ENCODE peak calls at places on chromosomes 13 and 19, in ten cellular contexts. One of them, this sample, is unnamed.
A peak's percentile ranks its signal among the peaks of the same experiment; 100 is the strongest.

GRCh38 chr13:53405616-53406015 is 377.0 kb downstream of the OLFM4 start:
- DNase-seq in mucosa of descending colon: no peak
- DNase-seq in thoracic aorta: no peak
- DNase-seq in A549: peak; percentile 0
- DNase-seq in body of pancreas: no peak
- DNase-seq in fibroblast of lung: no peak
- DNase-seq in pancreas: no peak
- DNase-seq in GM12865: no peak
- DNase-seq in heart right ventricle: no peak
- DNase-seq in CD8-positive, alpha-beta T cell: no peak
- DNase-seq in this sample: no peak

GRCh38 chr13:46179576-46180368 is 2.2 kb downstream of the LCP1 start:
- DNase-seq in heart right ventricle: peak; percentile 50
- DNase-seq in pancreas: no peak
- DNase-seq in mucosa of descending colon: peak; percentile 81
- DNase-seq in thoracic aorta: peak; percentile 15
- DNase-seq in body of pancreas: peak; percentile 59
- DNase-seq in GM12865: peak; percentile 81
- DNase-seq in CD8-positive, alpha-beta T cell: peak; percentile 82
- DNase-seq in A549: no peak
- DNase-seq in fibroblast of lung: no peak
- DNase-seq in this sample: peak; percentile 49

GRCh38 chr13:102141625-102142472 is 260.0 kb downstream of the FGF14 start:
- DNase-seq in thoracic aorta: no peak
- DNase-seq in A549: peak; percentile 4
- DNase-seq in fibroblast of lung: peak; percentile 69
- DNase-seq in GM12865: no peak
- DNase-seq in body of pancreas: no peak
- DNase-seq in mucosa of descending colon: no peak
- DNase-seq in CD8-positive, alpha-beta T cell: no peak
- DNase-seq in heart right ventricle: no peak
- DNase-seq in pancreas: no peak
- DNase-seq in this sample: no peak

GRCh38 chr13:42474954-42475353 is 99.0 kb upstream of the TNFSF11 start:
- DNase-seq in A549: no peak
- DNase-seq in CD8-positive, alpha-beta T cell: peak; percentile 17
- DNase-seq in fibroblast of lung: peak; percentile 97
- DNase-seq in GM12865: no peak
- DNase-seq in thoracic aorta: no peak
- DNase-seq in mucosa of descending colon: no peak
- DNase-seq in body of pancreas: no peak
- DNase-seq in heart right ventricle: no peak
- DNase-seq in pancreas: no peak
- DNase-seq in this sample: no peak

GRCh38 chr19:2240881-2241760 is 4.5 kb downstream of the SF3A2 start:
- DNase-seq in mucosa of descending colon: no peak
- DNase-seq in pancreas: no peak
- DNase-seq in heart right ventricle: no peak
- DNase-seq in A549: no peak
- DNase-seq in fibroblast of lung: no peak
- DNase-seq in body of pancreas: no peak
- DNase-seq in GM12865: no peak
- DNase-seq in thoracic aorta: no peak
- DNase-seq in CD8-positive, alpha-beta T cell: no peak
- DNase-seq in this sample: no peak

GRCh38 chr19:49151339-49152217 is 3.6 kb downstream of the HRC start:
- DNase-seq in pancreas: peak; percentile 89
- DNase-seq in body of pancreas: peak; percentile 95
- DNase-seq in GM12865: peak; percentile 27
- DNase-seq in fibroblast of lung: peak; percentile 28
- DNase-seq in heart right ventricle: peak; percentile 57
- DNase-seq in mucosa of descending colon: peak; percentile 96
- DNase-seq in CD8-positive, alpha-beta T cell: no peak
- DNase-seq in A549: peak; percentile 91
- DNase-seq in thoracic aorta: no peak
- DNase-seq in this sample: no peak

GRCh38 chr13:102291587-102292218 is 110.1 kb downstream of the FGF14 start:
- DNase-seq in thoracic aorta: no peak
- DNase-seq in heart right ventricle: no peak
- DNase-seq in A549: no peak
- DNase-seq in GM12865: no peak
- DNase-seq in body of pancreas: no peak
- DNase-seq in fibroblast of lung: peak; percentile 77
- DNase-seq in mucosa of descending colon: no peak
- DNase-seq in CD8-positive, alpha-beta T cell: no peak
- DNase-seq in pancreas: no peak
- DNase-seq in this sample: no peak

GRCh38 chr13:106500450-106500849 is 35.0 kb downstream of the EFNB2 start:
- DNase-seq in CD8-positive, alpha-beta T cell: no peak
- DNase-seq in A549: no peak
- DNase-seq in pancreas: no peak
- DNase-seq in thoracic aorta: no peak
- DNase-seq in mucosa of descending colon: no peak
- DNase-seq in fibroblast of lung: no peak
- DNase-seq in body of pancreas: no peak
- DNase-seq in heart right ventricle: no peak
- DNase-seq in GM12865: no peak
- DNase-seq in this sample: no peak

GRCh38 chr19:46813570-46814358 is 25.4 kb upstream of the SLC1A5 start:
- DNase-seq in A549: peak; percentile 84
- DNase-seq in fibroblast of lung: peak; percentile 75
- DNase-seq in heart right ventricle: peak; percentile 65
- DNase-seq in GM12865: no peak
- DNase-seq in CD8-positive, alpha-beta T cell: no peak
- DNase-seq in body of pancreas: peak; percentile 57
- DNase-seq in pancreas: peak; percentile 52
- DNase-seq in mucosa of descending colon: peak; percentile 66
- DNase-seq in thoracic aorta: no peak
- DNase-seq in this sample: no peak

GRCh38 chr13:104477256-104477655 is 1411.0 kb upstream of the SLC10A2 start:
- DNase-seq in mucosa of descending colon: no peak
- DNase-seq in GM12865: no peak
- DNase-seq in CD8-positive, alpha-beta T cell: no peak
- DNase-seq in body of pancreas: no peak
- DNase-seq in fibroblast of lung: peak; percentile 64
- DNase-seq in heart right ventricle: no peak
- DNase-seq in thoracic aorta: no peak
- DNase-seq in pancreas: no peak
- DNase-seq in A549: no peak
- DNase-seq in this sample: no peak

GRCh38 chr19:32718286-32718685 is 1.3 kb upstream of the TDRD12 start:
- DNase-seq in fibroblast of lung: no peak
- DNase-seq in GM12865: no peak
- DNase-seq in thoracic aorta: no peak
- DNase-seq in mucosa of descending colon: no peak
- DNase-seq in body of pancreas: no peak
- DNase-seq in heart right ventricle: no peak
- DNase-seq in A549: no peak
- DNase-seq in pancreas: no peak
- DNase-seq in CD8-positive, alpha-beta T cell: no peak
- DNase-seq in this sample: no peak

GRCh38 chr19:7902796-7903243 is 857 bp upstream of the MAP2K7 start:
- DNase-seq in thoracic aorta: no peak
- DNase-seq in GM12865: no peak
- DNase-seq in heart right ventricle: no peak
- DNase-seq in mucosa of descending colon: no peak
- DNase-seq in fibroblast of lung: no peak
- DNase-seq in pancreas: peak; percentile 48
- DNase-seq in CD8-positive, alpha-beta T cell: no peak
- DNase-seq in A549: no peak
- DNase-seq in body of pancreas: peak; percentile 42
- DNase-seq in this sample: no peak

GRCh38 chr13:80408270-80408669 is 67.3 kb upstream of the SPRY2 start:
- DNase-seq in mucosa of descending colon: no peak
- DNase-seq in body of pancreas: no peak
- DNase-seq in A549: peak; percentile 3
- DNase-seq in fibroblast of lung: no peak
- DNase-seq in CD8-positive, alpha-beta T cell: no peak
- DNase-seq in GM12865: peak; percentile 34
- DNase-seq in pancreas: no peak
- DNase-seq in thoracic aorta: no peak
- DNase-seq in heart right ventricle: no peak
- DNase-seq in this sample: peak; percentile 9

GRCh38 chr19:11420894-11421606 is 1.9 kb upstream of the RGL3 start:
- DNase-seq in thoracic aorta: no peak
- DNase-seq in CD8-positive, alpha-beta T cell: no peak
- DNase-seq in heart right ventricle: peak; percentile 37
- DNase-seq in GM12865: no peak
- DNase-seq in pancreas: no peak
- DNase-seq in A549: no peak
- DNase-seq in mucosa of descending colon: no peak
- DNase-seq in fibroblast of lung: no peak
- DNase-seq in body of pancreas: peak; percentile 9
- DNase-seq in this sample: no peak

GRCh38 chr19:16001481-16002312 is 52.9 kb downstream of the OR10H4 start:
- DNase-seq in heart right ventricle: no peak
- DNase-seq in fibroblast of lung: peak; percentile 84
- DNase-seq in pancreas: peak; percentile 34
- DNase-seq in mucosa of descending colon: no peak
- DNase-seq in thoracic aorta: no peak
- DNase-seq in CD8-positive, alpha-beta T cell: peak; percentile 22
- DNase-seq in A549: no peak
- DNase-seq in GM12865: peak; percentile 84
- DNase-seq in body of pancreas: peak; percentile 70
- DNase-seq in this sample: peak; percentile 63

GRCh38 chr19:16000024-16000687 is 51.3 kb downstream of the OR10H4 start:
- DNase-seq in thoracic aorta: no peak
- DNase-seq in pancreas: no peak
- DNase-seq in GM12865: peak; percentile 26
- DNase-seq in mucosa of descending colon: no peak
- DNase-seq in fibroblast of lung: no peak
- DNase-seq in heart right ventricle: no peak
- DNase-seq in A549: no peak
- DNase-seq in CD8-positive, alpha-beta T cell: no peak
- DNase-seq in body of pancreas: no peak
- DNase-seq in this sample: no peak

GRCh38 chr19:16005925-16006324 is 57.1 kb downstream of the OR10H4 start:
- DNase-seq in CD8-positive, alpha-beta T cell: no peak
- DNase-seq in mucosa of descending colon: no peak
- DNase-seq in A549: no peak
- DNase-seq in fibroblast of lung: no peak
- DNase-seq in pancreas: no peak
- DNase-seq in thoracic aorta: no peak
- DNase-seq in GM12865: no peak
- DNase-seq in body of pancreas: no peak
- DNase-seq in heart right ventricle: no peak
- DNase-seq in this sample: no peak

GRCh38 chr19:16002985-16003384 is 54.2 kb downstream of the OR10H4 start:
- DNase-seq in CD8-positive, alpha-beta T cell: no peak
- DNase-seq in A549: no peak
- DNase-seq in GM12865: no peak
- DNase-seq in pancreas: no peak
- DNase-seq in heart right ventricle: no peak
- DNase-seq in fibroblast of lung: no peak
- DNase-seq in mucosa of descending colon: no peak
- DNase-seq in thoracic aorta: no peak
- DNase-seq in body of pancreas: no peak
- DNase-seq in this sample: no peak

GRCh38 chr19:16002380-16002779 is 53.6 kb downstream of the OR10H4 start:
- DNase-seq in mucosa of descending colon: no peak
- DNase-seq in GM12865: no peak
- DNase-seq in pancreas: no peak
- DNase-seq in body of pancreas: no peak
- DNase-seq in fibroblast of lung: peak; percentile 30
- DNase-seq in thoracic aorta: no peak
- DNase-seq in A549: no peak
- DNase-seq in heart right ventricle: no peak
- DNase-seq in CD8-positive, alpha-beta T cell: no peak
- DNase-seq in this sample: no peak
- H3K4me3 ChIP-seq in mucosa of descending colon: no peak overlapping the region
- H3K4me3 ChIP-seq in GM12865: peak overlapping the region; percentile 27
- H3K4me3 ChIP-seq in pancreas: peak overlapping the region; percentile 28
- H3K4me3 ChIP-seq in body of pancreas: no peak overlapping the region
- H3K4me3 ChIP-seq in fibroblast of lung: peak overlapping the region; percentile 53
- H3K4me3 ChIP-seq in thoracic aorta: peak overlapping the region; percentile 71
- H3K4me3 ChIP-seq in A549: no peak overlapping the region
- H3K4me3 ChIP-seq in heart right ventricle: peak overlapping the region; percentile 25
- H3K4me3 ChIP-seq in CD8-positive, alpha-beta T cell: peak overlapping the region; percentile 46
- H3K4me3 ChIP-seq in this sample: no peak overlapping the region

GRCh38 chr13:47639716-47640447 is 361.2 kb downstream of the SUCLA2 start:
- DNase-seq in fibroblast of lung: no peak
- DNase-seq in thoracic aorta: no peak
- DNase-seq in heart right ventricle: no peak
- DNase-seq in GM12865: no peak
- DNase-seq in CD8-positive, alpha-beta T cell: no peak
- DNase-seq in pancreas: no peak
- DNase-seq in body of pancreas: no peak
- DNase-seq in A549: no peak
- DNase-seq in mucosa of descending colon: no peak
- DNase-seq in this sample: no peak

DNA sequence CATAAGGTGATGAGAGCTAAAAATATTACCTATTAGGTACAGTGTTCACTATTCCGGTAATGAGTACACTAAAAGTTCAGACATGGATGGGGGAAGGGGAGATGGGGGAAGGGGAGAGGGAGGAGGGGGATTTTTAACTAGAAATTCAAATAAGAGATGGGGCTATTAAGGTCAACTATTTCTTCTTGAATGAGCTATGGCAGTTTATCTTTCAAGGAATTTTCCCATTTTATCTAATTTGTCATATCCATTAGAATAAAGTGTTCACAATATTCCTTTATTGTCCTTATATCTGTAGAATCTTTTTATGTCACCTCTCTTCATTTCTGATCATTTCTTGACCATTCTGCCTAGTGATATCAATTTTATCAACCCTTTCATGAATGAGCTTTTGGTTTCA is 362.4 kb downstream of the SUCLA2 start:
- DNase-seq in body of pancreas: no peak
- DNase-seq in heart right ventricle: no peak
- DNase-seq in mucosa of descending colon: no peak
- DNase-seq in thoracic aorta: no peak
- DNase-seq in fibroblast of lung: no peak
- DNase-seq in A549: no peak
- DNase-seq in CD8-positive, alpha-beta T cell: no peak
- DNase-seq in pancreas: no peak
- DNase-seq in GM12865: no peak
- DNase-seq in this sample: no peak
- TF ChIP-seq CTCF in body of pancreas: no peak
- TF ChIP-seq CTCF in heart right ventricle: no peak
- TF ChIP-seq CTCF in mucosa of descending colon: no peak
- TF ChIP-seq CTCF in thoracic aorta: no peak
- TF ChIP-seq CTCF in fibroblast of lung: no peak
- TF ChIP-seq CTCF in A549: no peak
- TF ChIP-seq CTCF in CD8-positive, alpha-beta T cell: no peak
- TF ChIP-seq CTCF in pancreas: no peak
- TF ChIP-seq CTCF in GM12865: no peak
- TF ChIP-seq CTCF in this sample: no peak

GRCh38 chr19:18789422-18789832 is 1.7 kb downstream of the COMP start:
- DNase-seq in GM12865: no peak
- DNase-seq in mucosa of descending colon: no peak
- DNase-seq in A549: no peak
- DNase-seq in thoracic aorta: no peak
- DNase-seq in CD8-positive, alpha-beta T cell: no peak
- DNase-seq in heart right ventricle: no peak
- DNase-seq in fibroblast of lung: no peak
- DNase-seq in pancreas: no peak
- DNase-seq in body of pancreas: no peak
- DNase-seq in this sample: no peak
- H3K4me3 ChIP-seq in GM12865: no peak overlapping the region
- H3K4me3 ChIP-seq in mucosa of descending colon: no peak overlapping the region
- H3K4me3 ChIP-seq in A549: peak overlapping the region; percentile 31
- H3K4me3 ChIP-seq in thoracic aorta: peak overlapping the region; percentile 55
- H3K4me3 ChIP-seq in CD8-positive, alpha-beta T cell: peak overlapping the region; percentile 30
- H3K4me3 ChIP-seq in heart right ventricle: peak overlapping the region; percentile 17
- H3K4me3 ChIP-seq in fibroblast of lung: no peak overlapping the region
- H3K4me3 ChIP-seq in pancreas: peak overlapping the region; percentile 35
- H3K4me3 ChIP-seq in body of pancreas: no peak overlapping the region
- H3K4me3 ChIP-seq in this sample: no peak overlapping the region

GRCh38 chr13:36839281-36839680 is 20.3 kb downstream of the RFXAP start:
- DNase-seq in A549: no peak
- DNase-seq in pancreas: no peak
- DNase-seq in fibroblast of lung: no peak
- DNase-seq in heart right ventricle: no peak
- DNase-seq in thoracic aorta: no peak
- DNase-seq in CD8-positive, alpha-beta T cell: no peak
- DNase-seq in body of pancreas: no peak
- DNase-seq in GM12865: no peak
- DNase-seq in mucosa of descending colon: no peak
- DNase-seq in this sample: no peak
- TF ChIP-seq CTCF in A549: no peak
- TF ChIP-seq CTCF in pancreas: no peak
- TF ChIP-seq CTCF in fibroblast of lung: no peak
- TF ChIP-seq CTCF in heart right ventricle: no peak
- TF ChIP-seq CTCF in thoracic aorta: no peak
- TF ChIP-seq CTCF in CD8-positive, alpha-beta T cell: no peak
- TF ChIP-seq CTCF in body of pancreas: no peak
- TF ChIP-seq CTCF in GM12865: no peak
- TF ChIP-seq CTCF in mucosa of descending colon: no peak
- TF ChIP-seq CTCF in this sample: no peak